ENCODE peak calls at places on chromosomes 2 and 18, in ten cellular contexts. K, O, W, Q, D, Y, C, Z, V and H are unnamed samples.

GRCh38 chr18:79018911-79019310 is 39.3 kb downstream of the SALL3 start:
- DNase-seq in K (no peak), O (no peak), W (no peak), Q (no peak), D (no peak), Y (no peak), C (no peak), Z (no peak), V (no peak), H (no peak)

GRCh38 chr2:66441651-66442365 is 6.9 kb downstream of the MEIS1 start:
- DNase-seq in K (no peak), O (no peak), W (no peak), Q (no peak), D (no peak), Y (no peak), C (no peak), Z (no peak), V (no peak), H (no peak)

GRCh38 chr2:161337247-161337646 is 29.0 kb downstream of the PSMD14 start:
- DNase-seq in K (no peak), O (no peak), W (no peak), Q (no peak), D (no peak), Y (no peak), C (no peak), Z (no peak), V (no peak), H (no peak)

GRCh38 chr2:124978597-124978996 is 953.5 kb downstream of the CNTNAP5 start:
- DNase-seq in K (no peak), O (no peak), W (no peak), Q (no peak), D (no peak), Y (peak; percentile 8), C (no peak), Z (no peak), V (no peak), H (no peak)

GRCh38 chr2:134198006-134198634 is 55.8 kb upstream of the MGAT5 start:
- DNase-seq in K (no peak), O (no peak), W (no peak), Q (no peak), D (no peak), Y (no peak), C (no peak), Z (no peak), V (no peak), H (no peak)

GRCh38 chr2:19677825-19678518 is 223.8 kb downstream of the TTC32 start:
- DNase-seq in K (no peak), O (no peak), W (no peak), Q (no peak), D (no peak), Y (no peak), C (no peak), Z (no peak), V (no peak), H (no peak)

GRCh38 chr2:129199501-129199900 is 780.0 kb upstream of the RAB6C start:
- DNase-seq in K (no peak), O (no peak), W (no peak), Q (no peak), D (no peak), Y (no peak), C (no peak), Z (no peak), V (no peak), H (no peak)

GRCh38 chr2:195105581-195105980 is 551.4 kb upstream of the SLC39A10 start:
- DNase-seq in K (no peak), O (no peak), W (no peak), Q (no peak), D (no peak), Y (peak; percentile 49), C (no peak), Z (no peak), V (no peak), H (no peak)

GRCh38 chr2:28772351-28772750 is 20.7 kb downstream of the PPP1CB start:
- DNase-seq in K (no peak), O (no peak), W (no peak), Q (no peak), D (no peak), Y (no peak), C (no peak), Z (no peak), V (no peak), H (no peak)

GRCh38 chr2:11827547-11827946 is 81.1 kb downstream of the LPIN1 start:
- DNase-seq in K (no peak), O (no peak), W (no peak), Q (no peak), D (no peak), Y (no peak), C (no peak), Z (no peak), V (no peak), H (no peak)

GRCh38 chr2:210195066-210195852 is 24.1 kb upstream of the KANSL1L start:
- DNase-seq in K (no peak), O (peak; percentile 17), W (no peak), Q (no peak), D (no peak), Y (peak; percentile 79), C (peak; percentile 64), Z (no peak), V (peak; percentile 10), H (no peak)

GRCh38 chr2:121076885-121077549 is 208.0 kb downstream of the TFCP2L1 start:
- DNase-seq in K (peak; percentile 58), O (peak; percentile 77), W (peak; percentile 70), Q (peak; percentile 75), D (no peak), Y (no peak), C (peak; percentile 31), Z (peak; percentile 84), V (peak; percentile 72), H (no peak)

GRCh38 chr2:98294711-98295110 is 51.5 kb upstream of the CNGA3 start:
- DNase-seq in K (no peak), O (no peak), W (no peak), Q (no peak), D (no peak), Y (no peak), C (no peak), Z (no peak), V (no peak), H (no peak)

GRCh38 chr2:20647764-20648164 is 3.1 kb downstream of the HS1BP3 start:
- DNase-seq in K (no peak), O (no peak), W (no peak), Q (no peak), D (peak; percentile 46), Y (no peak), C (no peak), Z (no peak), V (no peak), H (no peak)

GRCh38 chr18:10421859-10422258 is 32.6 kb upstream of the APCDD1 start:
- DNase-seq in K (no peak), O (peak; percentile 12), W (no peak), Q (no peak), D (no peak), Y (no peak), C (peak; percentile 78), Z (no peak), V (no peak), H (no peak)

GRCh38 chr2:198374375-198375072 is 570.1 kb downstream of the PLCL1 start:
- DNase-seq in K (peak; percentile 3), O (peak; percentile 48), W (peak; percentile 6), Q (peak; percentile 71), D (no peak), Y (peak; percentile 70), C (peak; percentile 60), Z (no peak), V (peak; percentile 14), H (peak; percentile 21)

GRCh38 chr2:5290911-5291546 is 401.2 kb upstream of the SOX11 start:
- DNase-seq in K (no peak), O (peak; percentile 7), W (no peak), Q (no peak), D (no peak), Y (peak; percentile 13), C (peak; percentile 11), Z (no peak), V (no peak), H (no peak)

GRCh38 chr18:48767090-48767670 is 183.6 kb downstream of the SMAD7 start:
- DNase-seq in K (no peak), O (no peak), W (peak; percentile 32), Q (no peak), D (peak; percentile 28), Y (peak; percentile 36), C (no peak), Z (no peak), V (no peak), H (no peak)

GRCh38 chr18:475202-475624 is 25.3 kb downstream of the COLEC12 start:
- DNase-seq in K (no peak), O (peak; percentile 89), W (no peak), Q (no peak), D (no peak), Y (peak; percentile 80), C (no peak), Z (no peak), V (no peak), H (no peak)

GRCh38 chr2:176085120-176085788 is 1.5 kb upstream of the EVX2 start:
- DNase-seq in K (no peak), O (no peak), W (no peak), Q (no peak), D (peak; percentile 66), Y (no peak), C (no peak), Z (no peak), V (no peak), H (no peak)

GRCh38 chr2:130910931-130911330 is 74.2 kb downstream of the ARHGEF4 start:
- DNase-seq in K (no peak), O (no peak), W (no peak), Q (no peak), D (no peak), Y (no peak), C (no peak), Z (no peak), V (no peak), H (no peak)

GRCh38 chr2:68716539-68716938 is 18.1 kb upstream of the ARHGAP25 start:
- DNase-seq in K (no peak), O (no peak), W (no peak), Q (no peak), D (no peak), Y (no peak), C (no peak), Z (no peak), V (no peak), H (no peak)